ENCODE peak calls at places on chromosomes 12 and 14, in six cellular contexts. S is neuronal stem cell, X is fibroblast of lung, M is HCT116, O is GM23248, J is Karpas-422. Z is an unnamed sample. For H3K9me3, the result is how much of the 10 kb centered on the place peaks cover.

GRCh38 chr14:24880689-24881088 is 169.3 kb downstream of the STXBP6 start:
- DNase-seq in X (peak), S (no peak), M (no peak), O (peak), J (no peak), Z (peak)

GRCh38 chr12:76883151-76883550 is 4.3 kb upstream of the CSRP2 start:
- DNase-seq in X (peak), S (no peak), J (no peak), M (no peak), O (peak), Z (peak)

GRCh38 chr12:124774054-124774461 is 89.6 kb downstream of the SCARB1 start:
- DNase-seq in M (no peak), X (no peak), S (no peak), J (no peak), O (peak), Z (peak)

GRCh38 chr12:4932576-4932975 is 22.9 kb downstream of the KCNA1 start:
- DNase-seq in J (no peak), M (no peak), X (no peak), S (no peak), O (no peak), Z (no peak)

GRCh38 chr12:88472775-88473174 is 107.5 kb downstream of the KITLG start:
- DNase-seq in S (no peak), O (peak), J (no peak), M (peak), X (peak), Z (peak)

GRCh38 chr14:33938131-33938949 is 12.5 kb downstream of the EGLN3 start:
- DNase-seq in O (peak), J (no peak), S (no peak), X (no peak), M (peak), Z (no peak)

GRCh38 chr12:101671839-101672238 is 25.6 kb upstream of the CHPT1 start:
- DNase-seq in S (no peak), J (no peak), M (no peak), X (no peak), O (no peak), Z (no peak)

GRCh38 chr12:105257321-105257728 is 21.4 kb upstream of the APPL2 start:
- DNase-seq in O (peak), S (no peak), J (no peak), X (peak), M (no peak), Z (peak)

GRCh38 chr12:111030800-111031199 is 110.4 kb upstream of the MYL2 start:
- DNase-seq in S (no peak), M (no peak), O (no peak), X (no peak), J (no peak), Z (no peak)

GRCh38 chr12:117049295-117049694 is 49.9 kb downstream of the TESC start:
- DNase-seq in S (no peak), O (no peak), J (peak), M (no peak), X (no peak), Z (no peak)

GRCh38 chr12:28033538-28033915 is 61.0 kb upstream of the PTHLH start:
- DNase-seq in J (no peak), M (no peak), O (peak), X (peak), S (no peak), Z (no peak)

GRCh38 chr14:55877942-55878341 is 240.3 kb upstream of the PELI2 start:
- DNase-seq in X (no peak), J (no peak), O (peak), S (no peak), M (no peak), Z (no peak)

GRCh38 chr12:88958961-88959360 is 378.7 kb upstream of the KITLG start:
- DNase-seq in X (no peak), O (no peak), M (no peak), J (no peak), S (no peak), Z (no peak)

GRCh38 chr12:122558721-122559641 is 31.9 kb downstream of the KNTC1 start:
- DNase-seq in O (no peak), X (no peak), M (no peak), S (no peak), J (no peak), Z (no peak)

GRCh38 chr14:53964249-53964648 is 7.6 kb upstream of the BMP4 start:
- DNase-seq in S (no peak), X (no peak), O (no peak), J (no peak), M (no peak), Z (no peak)

GRCh38 chr12:13443028-13443427 is 246.5 kb downstream of the EMP1 start:
- DNase-seq in J (no peak), S (no peak), M (no peak), O (no peak), X (no peak), Z (no peak)

GRCh38 chr12:70393787-70394519 is 27.9 kb downstream of the KCNMB4 start:
- DNase-seq in M (no peak), S (no peak), X (peak), J (no peak), O (peak), Z (peak)

GRCh38 chr12:69553626-69554248 is 31.5 kb upstream of the CCT2 start:
- DNase-seq in J (peak), S (no peak), O (peak), X (peak), M (no peak), Z (peak)

GRCh38 chr12:109479761-109480160 is 2.3 kb downstream of the UBE3B start:
- DNase-seq in M (no peak), X (no peak), S (no peak), J (no peak), O (no peak), Z (no peak)

GRCh38 chr12:14771651-14772137 is 31.6 kb downstream of the WBP11 start:
- DNase-seq in S (no peak), M (no peak), O (peak), J (no peak), X (no peak), Z (no peak)

GRCh38 chr14:51473351-51473750 is 178.4 kb upstream of the FRMD6 start:
- DNase-seq in M (no peak), S (no peak), X (no peak), J (no peak), O (no peak), Z (no peak)

GRCh38 chr12:25276199-25276937 is 25.6 kb upstream of the KRAS start:
- DNase-seq in M (peak), O (peak), S (no peak), X (peak), J (no peak), Z (peak)

DNA sequence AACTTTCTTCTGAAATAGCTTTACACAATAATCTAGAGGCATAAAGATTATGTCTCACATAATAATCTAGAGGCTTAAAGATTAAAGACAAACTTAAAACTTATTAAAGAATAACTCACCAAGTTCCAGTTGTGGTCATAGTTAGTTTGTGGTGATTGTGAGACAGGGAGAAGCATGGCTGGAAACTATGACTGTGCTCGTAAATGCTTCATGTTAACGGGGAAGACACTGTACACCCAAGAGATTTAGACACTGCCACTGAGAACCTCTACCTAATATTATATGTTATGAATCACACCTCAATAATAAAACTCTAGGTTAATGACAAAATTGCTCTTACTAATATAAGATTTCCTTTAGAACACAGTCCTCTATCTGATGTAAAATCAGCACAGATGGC is 541.6 kb downstream of the TMEM121 start:
- DNase-seq in O (no peak), M (no peak), S (no peak), X (no peak), J (no peak), Z (no peak)
- H3K9me3 ChIP-seq in O (under half), M (under half), S (under half), X (under half), J (under half), Z (under half)

DNA sequence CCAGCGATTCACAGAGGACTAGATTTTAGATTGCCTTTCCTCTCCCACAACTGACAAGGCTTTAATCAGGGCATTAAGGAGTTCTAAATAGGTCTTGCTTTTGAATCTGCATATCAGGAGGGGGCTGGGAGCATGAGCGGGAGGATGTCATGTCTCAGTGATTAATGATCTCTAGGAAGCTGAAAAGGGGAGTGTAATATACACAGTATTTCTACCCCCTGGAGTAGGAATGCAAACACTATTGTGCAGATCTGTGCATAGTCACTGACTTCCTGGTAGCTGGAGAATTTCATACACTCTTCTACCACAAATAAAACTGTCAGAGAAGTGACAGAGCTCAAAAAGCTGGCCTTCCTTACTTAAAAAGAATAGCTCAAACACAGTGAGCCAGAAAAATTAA is 65.7 kb downstream of the RIC8B start:
- DNase-seq in S (no peak), M (no peak), O (peak), J (no peak), X (peak), Z (peak)
- H3K9ac ChIP-seq in S (no peak), M (no peak), O (peak), J (no peak), X (no peak), Z (peak)

DNA sequence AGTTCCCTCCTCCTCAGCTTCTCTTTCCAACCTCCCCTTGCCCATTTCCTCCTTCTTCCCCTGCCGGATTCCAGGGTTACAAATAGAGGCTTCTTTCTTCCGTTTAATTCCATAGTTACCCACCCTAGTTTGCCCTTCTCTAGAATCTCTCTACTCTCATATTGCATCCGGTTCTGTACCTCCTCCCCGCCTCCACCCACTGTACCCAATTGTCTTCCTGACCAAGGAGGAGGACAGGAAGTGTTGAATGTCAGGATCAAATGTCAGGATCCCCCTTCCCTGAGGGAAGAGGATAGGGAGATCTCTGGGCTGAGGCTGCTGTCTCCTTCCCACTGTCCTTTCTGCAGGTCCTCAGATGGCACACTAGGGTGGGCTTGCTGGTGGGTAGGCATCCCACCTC is 25.2 kb downstream of the LARP4 start:
- DNase-seq in O (no peak), X (no peak), M (no peak), S (no peak), J (no peak), Z (no peak)
- H3K4me3 ChIP-seq in O (no peak), X (no peak), M (no peak), S (no peak), J (no peak), Z (no peak)

DNA sequence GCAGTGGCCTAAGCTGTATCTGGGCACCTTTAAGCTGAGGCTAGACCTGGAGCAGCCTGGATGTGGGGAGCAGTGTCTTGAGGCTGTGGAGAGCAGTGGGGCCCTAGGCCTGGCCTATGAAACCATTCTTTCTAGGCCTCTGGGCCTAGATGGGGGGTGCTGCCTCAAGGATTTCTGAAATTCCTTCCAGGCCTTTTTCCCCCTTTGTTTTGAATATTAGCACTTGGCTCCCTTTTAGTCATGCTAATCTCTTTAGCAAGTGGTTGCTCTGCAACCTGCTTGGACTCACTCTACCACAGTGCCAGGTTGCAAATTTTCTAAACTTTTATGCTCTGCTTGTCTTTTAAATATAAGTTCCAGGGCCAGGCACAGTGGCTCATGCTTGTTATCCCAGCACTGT is 41.6 kb upstream of the RFX4 start:
- DNase-seq in O (no peak), J (no peak), X (no peak), S (no peak), M (no peak), Z (no peak)
- H3K9me3 ChIP-seq in O (under half), J (under half), X (under half), S (under half), M (under half), Z (under half)

GRCh38 chr12:29212682-29213397 is 63.8 kb downstream of the FAR2 start:
- DNase-seq in O (peak), S (no peak), M (no peak), J (no peak), X (no peak), Z (no peak)

GRCh38 chr12:29208935-29209701 is 60.0 kb downstream of the FAR2 start:
- DNase-seq in M (no peak), O (no peak), X (no peak), S (no peak), J (no peak), Z (no peak)

GRCh38 chr12:29208060-29208459 is 59.0 kb downstream of the FAR2 start:
- DNase-seq in S (no peak), M (no peak), J (no peak), X (no peak), O (no peak), Z (no peak)

DNA sequence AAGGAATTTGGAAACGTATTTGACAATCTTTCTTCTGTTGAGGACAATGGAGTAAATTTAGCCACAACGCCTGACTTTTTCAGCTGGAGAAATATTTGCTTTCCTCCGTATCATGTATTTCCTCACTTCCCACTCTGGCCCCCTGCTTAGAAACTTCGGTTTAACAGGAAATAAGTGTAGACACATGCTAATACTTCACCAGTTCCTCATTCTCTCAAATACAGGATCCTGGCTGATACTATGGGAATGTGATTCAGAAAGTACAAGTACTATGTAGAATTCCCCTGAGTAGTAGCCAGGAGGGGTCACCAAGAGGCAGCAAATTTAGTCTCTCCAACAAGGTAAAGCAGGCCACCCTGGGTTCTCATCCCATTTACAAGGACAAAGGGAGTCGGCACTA is 58.0 kb downstream of the FAR2 start:
- DNase-seq in S (no peak), J (no peak), O (no peak), X (no peak), M (no peak), Z (no peak)
- H3K9ac ChIP-seq in S (no peak), J (no peak), O (no peak), X (no peak), M (no peak), Z (no peak)

GRCh38 chr14:41609704-41610183 is 3.1 kb downstream of the LRFN5 start:
- DNase-seq in S (peak), O (peak), J (no peak), M (no peak), X (peak), Z (peak)
- H3K4me3 ChIP-seq in S (peak), O (peak), J (no peak), M (no peak), X (peak), Z (peak)

DNA sequence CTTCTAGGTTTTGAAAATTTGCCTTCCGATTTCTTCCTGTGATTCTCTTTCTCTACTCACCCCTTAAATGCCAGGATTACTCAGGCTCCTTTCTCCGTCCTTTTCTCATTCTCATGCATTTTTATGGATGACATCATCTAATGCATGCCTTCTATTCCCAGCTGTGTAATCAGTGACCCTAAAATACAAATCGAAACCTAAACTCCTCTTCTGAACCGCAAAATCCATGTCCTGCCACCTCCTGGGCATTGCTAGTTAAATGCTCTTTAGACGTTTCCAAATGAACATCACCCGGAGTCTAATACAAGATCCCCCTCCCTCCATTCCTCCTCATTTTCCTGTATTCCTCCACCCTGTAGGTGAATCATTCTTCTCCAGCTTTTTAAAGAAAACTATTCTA is 1703.1 kb upstream of the FLRT2 start:
- DNase-seq in J (no peak), S (no peak), X (peak), M (no peak), O (peak), Z (peak)
- H3K9me3 ChIP-seq in J (under half), S (under half), X (under half), M (under half), O (under half), Z (under half)

DNA sequence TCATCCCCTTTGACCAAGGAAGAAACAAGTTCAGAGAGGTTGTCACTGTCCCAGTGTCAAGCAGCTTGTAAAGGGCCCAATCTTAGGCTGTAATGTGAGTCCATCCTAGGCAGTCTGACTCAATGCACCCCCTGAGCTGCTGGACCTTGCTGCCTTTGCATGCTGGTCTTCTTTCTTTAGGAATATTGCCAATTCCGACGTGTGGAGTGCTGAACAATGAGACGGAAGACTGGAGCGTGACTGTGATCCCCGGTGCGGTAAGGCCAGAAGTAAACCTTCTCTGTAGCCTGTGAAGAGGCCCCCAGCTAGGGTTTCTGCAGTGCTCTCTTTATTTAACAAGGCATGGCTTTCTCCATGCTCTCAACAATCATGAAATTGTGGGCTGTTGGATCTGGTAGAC is 963 bp downstream of the TCTN2 start:
- DNase-seq in J (no peak), O (peak), X (peak), S (no peak), M (no peak), Z (no peak)
- H3K9ac ChIP-seq in J (no peak), O (peak), X (no peak), S (no peak), M (no peak), Z (peak)

DNA sequence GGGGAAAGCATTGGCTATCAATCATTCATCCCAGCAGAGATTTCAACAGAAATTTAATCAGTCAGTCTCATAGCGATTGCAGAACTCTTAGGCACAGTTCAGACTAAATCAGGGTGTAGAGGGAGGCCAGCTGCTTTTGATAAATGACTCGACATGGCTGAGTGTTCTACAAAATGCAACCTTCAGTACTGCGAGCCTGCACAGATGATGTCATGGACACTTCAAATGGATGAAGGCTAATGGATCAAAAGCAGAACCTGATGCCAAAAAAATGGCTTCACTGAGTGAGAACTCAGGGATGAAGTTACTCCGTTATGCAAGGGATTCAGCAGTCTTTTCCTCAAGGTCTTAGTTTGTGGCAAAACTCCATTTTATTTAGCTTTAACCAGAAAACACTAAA is 167.3 kb downstream of the DACT1 start:
- DNase-seq in M (no peak), O (peak), S (no peak), X (peak), J (no peak), Z (peak)
- H3K4me3 ChIP-seq in M (no peak), O (no peak), S (no peak), X (no peak), J (no peak), Z (no peak)

Z was measured in adipocyte.